ENCODE peak calls at places on chromosomes 1 and 21, in ten cellular contexts. One of them, this sample, is unnamed.

GRCh38 chr1:208132287-208132882 is 111.8 kb downstream of the PLXNA2 start:
- DNase-seq in right lobe of liver: peak; percentile 88
- DNase-seq in effector memory CD4-positive, alpha-beta T cell: no peak
- DNase-seq in psoas muscle: peak; percentile 82
- DNase-seq in keratinocyte: peak; percentile 30
- DNase-seq in lower lobe of right lung: peak; percentile 89
- DNase-seq in cardiac muscle cell: peak; percentile 87
- DNase-seq in SK-N-SH: peak; percentile 72
- DNase-seq in endodermal cell: peak; percentile 97
- DNase-seq in esophagus muscularis mucosa: peak; percentile 95
- DNase-seq in this sample: peak; percentile 87

GRCh38 chr1:201215531-201216357 is 25.1 kb downstream of the IGFN1 start:
- DNase-seq in keratinocyte: no peak
- DNase-seq in psoas muscle: no peak
- DNase-seq in cardiac muscle cell: no peak
- DNase-seq in effector memory CD4-positive, alpha-beta T cell: no peak
- DNase-seq in right lobe of liver: no peak
- DNase-seq in lower lobe of right lung: no peak
- DNase-seq in SK-N-SH: no peak
- DNase-seq in esophagus muscularis mucosa: no peak
- DNase-seq in endodermal cell: peak; percentile 51
- DNase-seq in this sample: peak; percentile 60

GRCh38 chr21:24290151-24290833 is 1317.0 kb downstream of the MRPL39 start:
- DNase-seq in right lobe of liver: no peak
- DNase-seq in lower lobe of right lung: no peak
- DNase-seq in endodermal cell: no peak
- DNase-seq in effector memory CD4-positive, alpha-beta T cell: peak; percentile 1
- DNase-seq in esophagus muscularis mucosa: no peak
- DNase-seq in cardiac muscle cell: no peak
- DNase-seq in SK-N-SH: no peak
- DNase-seq in keratinocyte: no peak
- DNase-seq in psoas muscle: no peak
- DNase-seq in this sample: no peak

GRCh38 chr1:183635606-183636333 is at the start of gene ARPC5:
- DNase-seq in lower lobe of right lung: peak; percentile 98
- DNase-seq in SK-N-SH: peak; percentile 93
- DNase-seq in endodermal cell: peak; percentile 98
- DNase-seq in right lobe of liver: peak; percentile 98
- DNase-seq in psoas muscle: peak; percentile 95
- DNase-seq in cardiac muscle cell: peak; percentile 97
- DNase-seq in keratinocyte: peak; percentile 83
- DNase-seq in effector memory CD4-positive, alpha-beta T cell: peak; percentile 92
- DNase-seq in esophagus muscularis mucosa: peak; percentile 99
- DNase-seq in this sample: peak; percentile 96

GRCh38 chr1:70910013-70910412 is 137.6 kb downstream of the PTGER3 start:
- DNase-seq in cardiac muscle cell: no peak
- DNase-seq in SK-N-SH: no peak
- DNase-seq in effector memory CD4-positive, alpha-beta T cell: no peak
- DNase-seq in esophagus muscularis mucosa: no peak
- DNase-seq in psoas muscle: no peak
- DNase-seq in lower lobe of right lung: no peak
- DNase-seq in keratinocyte: no peak
- DNase-seq in right lobe of liver: no peak
- DNase-seq in endodermal cell: no peak
- DNase-seq in this sample: no peak

GRCh38 chr21:26177187-26177586 is 6.6 kb upstream of the APP start:
- DNase-seq in SK-N-SH: no peak
- DNase-seq in effector memory CD4-positive, alpha-beta T cell: no peak
- DNase-seq in psoas muscle: no peak
- DNase-seq in keratinocyte: no peak
- DNase-seq in endodermal cell: no peak
- DNase-seq in lower lobe of right lung: no peak
- DNase-seq in esophagus muscularis mucosa: no peak
- DNase-seq in cardiac muscle cell: no peak
- DNase-seq in right lobe of liver: no peak
- DNase-seq in this sample: no peak

GRCh38 chr1:248243204-248243603 is 12.0 kb downstream of the OR2M4 start:
- DNase-seq in right lobe of liver: no peak
- DNase-seq in psoas muscle: no peak
- DNase-seq in SK-N-SH: peak; percentile 32
- DNase-seq in keratinocyte: no peak
- DNase-seq in endodermal cell: peak; percentile 56
- DNase-seq in effector memory CD4-positive, alpha-beta T cell: no peak
- DNase-seq in esophagus muscularis mucosa: no peak
- DNase-seq in cardiac muscle cell: no peak
- DNase-seq in lower lobe of right lung: peak; percentile 47
- DNase-seq in this sample: peak; percentile 24

GRCh38 chr1:220775238-220775853 is 11.4 kb upstream of the MTARC1 start:
- DNase-seq in lower lobe of right lung: no peak
- DNase-seq in right lobe of liver: peak; percentile 44
- DNase-seq in SK-N-SH: peak; percentile 56
- DNase-seq in esophagus muscularis mucosa: no peak
- DNase-seq in keratinocyte: no peak
- DNase-seq in psoas muscle: peak; percentile 35
- DNase-seq in endodermal cell: peak; percentile 86
- DNase-seq in cardiac muscle cell: peak; percentile 57
- DNase-seq in effector memory CD4-positive, alpha-beta T cell: no peak
- DNase-seq in this sample: peak; percentile 67

GRCh38 chr1:67013573-67013972 is 40.4 kb downstream of the SLC35D1 start:
- DNase-seq in right lobe of liver: no peak
- DNase-seq in SK-N-SH: no peak
- DNase-seq in psoas muscle: no peak
- DNase-seq in effector memory CD4-positive, alpha-beta T cell: no peak
- DNase-seq in endodermal cell: no peak
- DNase-seq in lower lobe of right lung: no peak
- DNase-seq in keratinocyte: peak; percentile 15
- DNase-seq in esophagus muscularis mucosa: no peak
- DNase-seq in cardiac muscle cell: no peak
- DNase-seq in this sample: no peak

GRCh38 chr1:112397051-112397471 is 1.0 kb downstream of the CTTNBP2NL start:
- DNase-seq in SK-N-SH: no peak
- DNase-seq in psoas muscle: no peak
- DNase-seq in keratinocyte: no peak
- DNase-seq in right lobe of liver: no peak
- DNase-seq in cardiac muscle cell: no peak
- DNase-seq in endodermal cell: no peak
- DNase-seq in lower lobe of right lung: no peak
- DNase-seq in esophagus muscularis mucosa: no peak
- DNase-seq in effector memory CD4-positive, alpha-beta T cell: no peak
- DNase-seq in this sample: no peak

GRCh38 chr1:119007343-119007671 is 19.2 kb upstream of the TBX15 start:
- DNase-seq in psoas muscle: no peak
- DNase-seq in esophagus muscularis mucosa: no peak
- DNase-seq in SK-N-SH: no peak
- DNase-seq in endodermal cell: peak; percentile 53
- DNase-seq in cardiac muscle cell: no peak
- DNase-seq in keratinocyte: no peak
- DNase-seq in lower lobe of right lung: no peak
- DNase-seq in right lobe of liver: no peak
- DNase-seq in effector memory CD4-positive, alpha-beta T cell: no peak
- DNase-seq in this sample: peak; percentile 64

GRCh38 chr1:230797376-230798186 is 50.4 kb downstream of the CAPN9 start:
- DNase-seq in lower lobe of right lung: no peak
- DNase-seq in keratinocyte: no peak
- DNase-seq in SK-N-SH: peak; percentile 55
- DNase-seq in psoas muscle: peak; percentile 42
- DNase-seq in effector memory CD4-positive, alpha-beta T cell: no peak
- DNase-seq in endodermal cell: peak; percentile 85
- DNase-seq in cardiac muscle cell: peak; percentile 86
- DNase-seq in right lobe of liver: peak; percentile 40
- DNase-seq in esophagus muscularis mucosa: peak; percentile 91
- DNase-seq in this sample: peak; percentile 71

DNA sequence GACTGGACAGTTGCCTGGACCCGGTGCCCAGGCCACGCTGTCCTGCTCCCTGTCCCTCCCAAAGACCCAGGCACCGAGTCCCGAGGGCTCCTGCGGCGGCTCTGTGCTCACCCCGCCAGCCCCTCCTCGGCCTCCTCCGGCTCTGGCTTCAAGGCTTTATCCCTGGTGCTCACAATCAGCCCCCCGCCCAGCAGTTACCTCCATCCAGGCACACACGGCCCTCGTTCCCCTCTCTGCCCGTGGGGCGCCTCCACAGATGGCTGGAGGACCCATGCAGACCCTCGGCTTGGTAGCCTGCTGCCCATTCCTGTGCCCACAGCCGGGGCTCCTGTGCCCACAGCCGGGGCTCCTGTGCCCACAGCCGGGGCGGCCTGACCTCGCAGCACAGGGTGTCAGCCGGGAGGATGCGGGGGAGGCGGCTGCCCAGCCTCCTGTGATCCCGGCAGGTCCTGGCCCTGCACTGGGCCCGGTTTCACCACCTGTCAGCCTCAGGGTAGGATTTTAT is 52.3 kb upstream of the COL18A1 start:
- DNase-seq in SK-N-SH: peak; percentile 69
- DNase-seq in endodermal cell: peak; percentile 46
- DNase-seq in lower lobe of right lung: peak; percentile 43
- DNase-seq in keratinocyte: no peak
- DNase-seq in esophagus muscularis mucosa: no peak
- DNase-seq in right lobe of liver: no peak
- DNase-seq in psoas muscle: no peak
- DNase-seq in effector memory CD4-positive, alpha-beta T cell: no peak
- DNase-seq in cardiac muscle cell: no peak
- DNase-seq in this sample: peak; percentile 67
- H3K27me3 ChIP-seq in SK-N-SH: no peaks in the 10 kb centered on the region
- H3K27me3 ChIP-seq in endodermal cell: no peaks in the 10 kb centered on the region
- H3K27me3 ChIP-seq in lower lobe of right lung: no peaks in the 10 kb centered on the region
- H3K27me3 ChIP-seq in keratinocyte: peaks cover 18% of the 10 kb centered on the region
- H3K27me3 ChIP-seq in esophagus muscularis mucosa: no peaks in the 10 kb centered on the region
- H3K27me3 ChIP-seq in right lobe of liver: no peaks in the 10 kb centered on the region
- H3K27me3 ChIP-seq in psoas muscle: no peaks in the 10 kb centered on the region
- H3K27me3 ChIP-seq in effector memory CD4-positive, alpha-beta T cell: no peaks in the 10 kb centered on the region
- H3K27me3 ChIP-seq in cardiac muscle cell: no peaks in the 10 kb centered on the region
- H3K27me3 ChIP-seq in this sample: no peaks in the 10 kb centered on the region

DNA sequence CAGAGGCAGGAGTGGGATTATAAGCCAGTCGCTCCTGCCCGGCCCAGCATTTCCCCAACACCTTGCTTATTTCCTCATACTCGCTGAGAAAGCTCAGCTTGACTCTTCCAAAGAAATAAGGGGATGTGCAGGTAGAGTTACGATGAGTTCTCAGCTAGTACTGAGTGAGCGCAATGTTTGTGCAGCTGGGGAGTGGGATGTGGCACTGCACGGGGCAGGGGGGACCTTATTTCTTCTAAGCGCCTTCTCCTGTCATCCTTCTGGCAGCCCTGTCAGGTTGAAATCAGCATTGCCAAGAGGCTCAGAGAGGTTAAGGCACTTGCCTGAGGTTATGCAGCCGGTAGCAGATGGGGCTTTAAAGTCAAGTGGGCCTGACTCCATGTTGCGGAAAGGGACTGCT is 705 bp downstream of the C1QB start:
- DNase-seq in effector memory CD4-positive, alpha-beta T cell: no peak
- DNase-seq in endodermal cell: no peak
- DNase-seq in right lobe of liver: no peak
- DNase-seq in lower lobe of right lung: no peak
- DNase-seq in psoas muscle: no peak
- DNase-seq in cardiac muscle cell: no peak
- DNase-seq in keratinocyte: no peak
- DNase-seq in esophagus muscularis mucosa: no peak
- DNase-seq in SK-N-SH: no peak
- DNase-seq in this sample: no peak
- H3K27me3 ChIP-seq in effector memory CD4-positive, alpha-beta T cell: no peaks in the 10 kb centered on the region
- H3K27me3 ChIP-seq in endodermal cell: peaks cover 16% of the 10 kb centered on the region
- H3K27me3 ChIP-seq in right lobe of liver: no peaks in the 10 kb centered on the region
- H3K27me3 ChIP-seq in lower lobe of right lung: peaks cover 8% of the 10 kb centered on the region
- H3K27me3 ChIP-seq in psoas muscle: no peaks in the 10 kb centered on the region
- H3K27me3 ChIP-seq in cardiac muscle cell: peaks cover 7% of the 10 kb centered on the region
- H3K27me3 ChIP-seq in keratinocyte: peaks cover 4% of the 10 kb centered on the region
- H3K27me3 ChIP-seq in esophagus muscularis mucosa: no peaks in the 10 kb centered on the region
- H3K27me3 ChIP-seq in SK-N-SH: peaks cover 21% of the 10 kb centered on the region
- H3K27me3 ChIP-seq in this sample: no peaks in the 10 kb centered on the region

DNA sequence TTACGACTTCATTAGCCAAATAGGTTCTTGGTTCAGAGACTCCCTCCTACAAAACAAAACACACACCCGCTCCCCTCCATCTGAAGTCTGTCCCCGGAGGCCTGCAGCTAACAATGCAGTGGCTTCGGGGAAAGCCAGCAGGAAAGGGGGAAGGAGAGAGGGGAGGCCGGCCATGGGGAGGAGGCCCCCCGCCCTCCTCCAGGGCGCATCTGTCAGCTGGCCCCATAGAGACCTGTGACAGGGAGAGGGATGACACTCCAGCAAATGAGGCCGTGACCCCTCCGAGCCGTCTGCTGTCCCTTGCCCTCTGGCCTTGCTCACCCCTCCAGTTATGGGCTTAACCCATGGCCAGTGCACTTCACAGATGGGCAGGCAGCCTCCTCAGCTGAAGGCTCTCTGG is 12.1 kb upstream of the CNTN2 start:
- DNase-seq in effector memory CD4-positive, alpha-beta T cell: no peak
- DNase-seq in right lobe of liver: no peak
- DNase-seq in psoas muscle: no peak
- DNase-seq in keratinocyte: no peak
- DNase-seq in cardiac muscle cell: no peak
- DNase-seq in lower lobe of right lung: no peak
- DNase-seq in SK-N-SH: no peak
- DNase-seq in esophagus muscularis mucosa: no peak
- DNase-seq in endodermal cell: no peak
- DNase-seq in this sample: peak; percentile 74
- H3K27me3 ChIP-seq in effector memory CD4-positive, alpha-beta T cell: no peaks in the 10 kb centered on the region
- H3K27me3 ChIP-seq in right lobe of liver: no peaks in the 10 kb centered on the region
- H3K27me3 ChIP-seq in psoas muscle: no peaks in the 10 kb centered on the region
- H3K27me3 ChIP-seq in keratinocyte: peaks cover 36% of the 10 kb centered on the region
- H3K27me3 ChIP-seq in cardiac muscle cell: no peaks in the 10 kb centered on the region
- H3K27me3 ChIP-seq in lower lobe of right lung: peaks cover 11% of the 10 kb centered on the region
- H3K27me3 ChIP-seq in SK-N-SH: peaks cover 18% of the 10 kb centered on the region
- H3K27me3 ChIP-seq in esophagus muscularis mucosa: no peaks in the 10 kb centered on the region
- H3K27me3 ChIP-seq in endodermal cell: peaks cover 12% of the 10 kb centered on the region
- H3K27me3 ChIP-seq in this sample: peaks cover 4% of the 10 kb centered on the region

GRCh38 chr1:23423415-23424170 is 955 bp downstream of the TCEA3 start:
- DNase-seq in esophagus muscularis mucosa: no peak
- DNase-seq in keratinocyte: no peak
- DNase-seq in right lobe of liver: peak; percentile 85
- DNase-seq in psoas muscle: peak; percentile 63
- DNase-seq in effector memory CD4-positive, alpha-beta T cell: no peak
- DNase-seq in lower lobe of right lung: peak; percentile 69
- DNase-seq in cardiac muscle cell: peak; percentile 59
- DNase-seq in endodermal cell: peak; percentile 83
- DNase-seq in SK-N-SH: peak; percentile 86
- DNase-seq in this sample: peak; percentile 93

GRCh38 chr1:23421343-23421742 is 3.2 kb downstream of the TCEA3 start:
- DNase-seq in lower lobe of right lung: no peak
- DNase-seq in effector memory CD4-positive, alpha-beta T cell: no peak
- DNase-seq in cardiac muscle cell: no peak
- DNase-seq in endodermal cell: no peak
- DNase-seq in psoas muscle: no peak
- DNase-seq in esophagus muscularis mucosa: no peak
- DNase-seq in SK-N-SH: no peak
- DNase-seq in keratinocyte: no peak
- DNase-seq in right lobe of liver: no peak
- DNase-seq in this sample: no peak

GRCh38 chr1:23421752-23422312 is 2.7 kb downstream of the TCEA3 start:
- DNase-seq in effector memory CD4-positive, alpha-beta T cell: no peak
- DNase-seq in lower lobe of right lung: no peak
- DNase-seq in SK-N-SH: peak; percentile 45
- DNase-seq in keratinocyte: no peak
- DNase-seq in right lobe of liver: no peak
- DNase-seq in psoas muscle: no peak
- DNase-seq in cardiac muscle cell: no peak
- DNase-seq in endodermal cell: no peak
- DNase-seq in esophagus muscularis mucosa: no peak
- DNase-seq in this sample: no peak

GRCh38 chr1:23422955-23423354 is 1.6 kb downstream of the TCEA3 start:
- DNase-seq in endodermal cell: no peak
- DNase-seq in effector memory CD4-positive, alpha-beta T cell: no peak
- DNase-seq in cardiac muscle cell: no peak
- DNase-seq in SK-N-SH: no peak
- DNase-seq in keratinocyte: no peak
- DNase-seq in psoas muscle: no peak
- DNase-seq in lower lobe of right lung: no peak
- DNase-seq in esophagus muscularis mucosa: no peak
- DNase-seq in right lobe of liver: no peak
- DNase-seq in this sample: no peak

GRCh38 chr1:23422313-23422877 is 2.2 kb downstream of the TCEA3 start:
- DNase-seq in endodermal cell: no peak
- DNase-seq in cardiac muscle cell: peak; percentile 15
- DNase-seq in lower lobe of right lung: peak; percentile 84
- DNase-seq in effector memory CD4-positive, alpha-beta T cell: no peak
- DNase-seq in keratinocyte: no peak
- DNase-seq in SK-N-SH: peak; percentile 73
- DNase-seq in right lobe of liver: peak; percentile 76
- DNase-seq in esophagus muscularis mucosa: no peak
- DNase-seq in psoas muscle: peak; percentile 73
- DNase-seq in this sample: no peak
- H3K27me3 ChIP-seq in endodermal cell: peaks cover 77% of the 10 kb centered on the region
- H3K27me3 ChIP-seq in cardiac muscle cell: no peaks in the 10 kb centered on the region
- H3K27me3 ChIP-seq in lower lobe of right lung: no peaks in the 10 kb centered on the region
- H3K27me3 ChIP-seq in effector memory CD4-positive, alpha-beta T cell: no peaks in the 10 kb centered on the region
- H3K27me3 ChIP-seq in keratinocyte: peaks cover 23% of the 10 kb centered on the region
- H3K27me3 ChIP-seq in SK-N-SH: no peaks in the 10 kb centered on the region
- H3K27me3 ChIP-seq in right lobe of liver: no peaks in the 10 kb centered on the region
- H3K27me3 ChIP-seq in esophagus muscularis mucosa: no peaks in the 10 kb centered on the region
- H3K27me3 ChIP-seq in psoas muscle: no peaks in the 10 kb centered on the region
- H3K27me3 ChIP-seq in this sample: peaks cover 92% of the 10 kb centered on the region